ENCODE peak calls at places on chromosomes 11 and 22, in four cellular contexts. T, I, D and S are unnamed samples. For H3K27me3, the result is how much of the 10 kb centered on the place peaks cover.

GRCh38 chr11:26442131-26442530 is 110.2 kb downstream of the ANO3 start:
- DNase-seq in D (no peak), T (no peak), I (no peak), S (peak)

GRCh38 chr22:45208993-45209838 is 31.5 kb downstream of the KIAA0930 start:
- DNase-seq in D (peak), T (no peak), I (peak), S (peak)

GRCh38 chr22:38017272-38017920 is 33.0 kb upstream of the SOX10 start:
- DNase-seq in D (peak), I (peak), T (no peak), S (peak)

GRCh38 chr22:16961477-16962186 is 46.4 kb downstream of the GAB4 start:
- DNase-seq in I (no peak), T (no peak), D (no peak), S (no peak)

GRCh38 chr22:50280022-50280707 is 10.0 kb upstream of the MAPK11 start:
- DNase-seq in D (no peak), I (no peak), T (no peak), S (no peak)

GRCh38 chr22:24006207-24006913 is 1.1 kb upstream of the GSTT4 start:
- DNase-seq in I (no peak), D (no peak), T (no peak), S (no peak)

GRCh38 chr22:48251629-48252028 is 1489.2 kb downstream of the TBC1D22A start:
- DNase-seq in D (no peak), I (no peak), T (no peak), S (no peak)

GRCh38 chr11:10930961-10931760 is 73.3 kb upstream of the ZBED5 start:
- DNase-seq in I (peak), T (no peak), D (peak), S (peak)

DNA sequence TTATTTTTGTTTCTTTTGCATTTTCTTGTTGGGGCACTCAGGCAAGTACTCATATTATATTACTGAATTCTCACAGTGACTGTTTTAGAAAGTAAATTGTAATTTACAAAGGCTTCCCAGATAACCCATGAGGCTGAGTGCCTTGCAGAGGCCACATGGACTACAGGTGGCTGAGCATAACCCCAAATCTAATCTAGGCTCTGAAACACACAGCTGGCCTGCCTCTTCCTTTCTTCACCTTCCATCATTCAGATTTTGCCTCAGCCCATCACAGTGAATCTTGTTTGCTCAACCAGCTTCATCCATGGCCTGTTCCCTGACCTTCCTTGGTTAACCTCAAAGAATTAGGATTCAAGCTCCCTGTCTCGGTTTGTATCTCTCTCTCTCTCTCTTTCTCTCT is 78.5 kb upstream of the PRDM11 start:
- DNase-seq in I (no peak), D (no peak), T (no peak), S (no peak)
- H2AFZ ChIP-seq in I (no peak), D (no peak), T (no peak), S (no peak)

DNA sequence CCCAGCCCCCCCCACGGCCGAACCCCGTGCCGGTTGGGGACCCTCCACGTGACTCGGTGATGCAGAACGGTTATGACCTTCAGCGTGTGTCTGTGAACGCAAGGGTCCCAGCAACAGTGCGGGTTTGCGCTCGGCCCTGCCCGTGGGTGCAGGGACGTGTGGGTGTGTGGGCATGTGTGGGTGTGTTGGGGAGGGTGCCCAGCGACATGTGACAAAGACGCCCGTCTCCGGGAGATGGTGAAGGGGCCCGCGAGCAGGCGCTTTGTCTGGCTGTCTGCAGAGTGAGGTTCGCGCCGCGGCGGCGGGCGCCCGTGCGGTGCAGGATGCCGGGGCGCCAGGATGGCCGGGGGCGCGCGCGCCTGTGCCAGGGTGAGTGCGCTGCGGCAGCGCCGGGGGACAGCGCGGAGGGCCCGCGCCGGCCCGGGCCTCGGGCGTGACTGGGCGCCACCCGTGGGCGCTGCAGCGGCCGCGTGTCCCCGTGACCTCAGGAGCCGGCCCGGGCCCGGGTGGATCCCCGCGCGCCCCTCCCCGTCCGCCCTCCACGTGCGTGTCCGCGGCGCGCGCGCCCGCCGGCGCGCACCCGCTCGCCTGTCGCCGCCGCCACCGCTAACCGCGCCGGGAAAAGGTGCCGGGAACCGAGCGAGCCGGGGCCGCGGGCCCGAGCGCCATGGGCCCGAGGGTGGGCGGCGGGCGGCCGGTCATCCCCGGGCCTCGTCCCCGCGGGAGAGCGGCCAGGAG is at the start of gene LRFN4:
- DNase-seq in D (no peak), I (peak), T (no peak), S (peak)
- H3K27me3 ChIP-seq in D (under half), I (under half), T (under half), S (under half)

GRCh38 chr11:60840711-60841430 is 1.0 kb upstream of the CCDC86 start:
- DNase-seq in T (no peak), I (no peak), D (peak), S (peak)

GRCh38 chr11:60841797-60842687 is at the start of gene CCDC86:
- DNase-seq in I (peak), D (peak), T (peak), S (peak)

GRCh38 chr11:60844870-60845221 is 2.9 kb downstream of the CCDC86 start:
- DNase-seq in I (no peak), D (peak), T (no peak), S (no peak)

GRCh38 chr11:60844045-60844869 is 2.3 kb downstream of the CCDC86 start:
- DNase-seq in T (no peak), D (no peak), I (no peak), S (peak)

DNA sequence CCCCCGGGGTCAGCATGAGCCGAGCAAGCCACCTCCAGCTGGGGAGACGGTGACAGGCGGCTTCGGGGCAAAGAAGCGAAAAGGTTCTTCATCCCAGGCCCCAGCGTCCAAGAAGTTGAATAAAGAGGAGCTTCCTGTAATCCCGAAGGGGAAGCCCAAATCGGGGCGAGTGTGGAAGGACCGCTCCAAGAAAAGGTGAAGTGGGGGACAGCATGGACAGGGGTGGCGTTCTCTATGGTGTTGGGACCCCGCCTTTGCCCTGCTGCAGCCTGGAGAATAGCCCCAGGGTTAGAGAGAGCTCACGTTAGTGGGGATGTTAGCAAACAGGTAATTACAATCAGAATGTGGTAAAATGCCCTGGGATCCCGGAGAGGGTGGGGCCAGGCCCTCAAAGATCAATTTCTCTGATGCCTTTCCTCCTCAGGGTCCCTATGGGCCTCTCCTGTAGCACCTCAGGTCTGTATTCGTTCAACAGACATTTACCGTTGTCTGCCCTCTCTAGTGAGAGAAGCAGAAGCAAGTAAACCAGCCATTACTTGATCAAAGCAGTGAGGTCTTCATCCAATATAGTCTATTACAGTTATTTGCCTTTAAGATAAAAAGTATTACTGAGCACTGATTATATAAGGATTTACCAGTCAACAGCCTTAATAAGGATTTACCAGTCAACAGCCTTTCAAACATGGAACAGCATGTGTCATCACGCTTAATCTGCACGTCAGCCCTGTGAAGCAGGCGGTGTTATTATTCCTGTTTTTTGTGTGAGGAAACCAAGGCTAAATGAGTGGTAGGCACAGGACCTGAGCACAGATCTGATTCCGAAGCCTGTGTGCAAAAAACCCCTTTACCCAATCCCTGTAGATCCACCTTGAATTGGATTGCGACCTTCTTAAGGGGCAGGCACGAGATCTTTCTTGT is 1.0 kb downstream of the CCDC86 start:
- DNase-seq in I (no peak), T (no peak), D (peak), S (no peak)
- H2AFZ ChIP-seq in I (peak), T (no peak), D (no peak), S (no peak)

DNA sequence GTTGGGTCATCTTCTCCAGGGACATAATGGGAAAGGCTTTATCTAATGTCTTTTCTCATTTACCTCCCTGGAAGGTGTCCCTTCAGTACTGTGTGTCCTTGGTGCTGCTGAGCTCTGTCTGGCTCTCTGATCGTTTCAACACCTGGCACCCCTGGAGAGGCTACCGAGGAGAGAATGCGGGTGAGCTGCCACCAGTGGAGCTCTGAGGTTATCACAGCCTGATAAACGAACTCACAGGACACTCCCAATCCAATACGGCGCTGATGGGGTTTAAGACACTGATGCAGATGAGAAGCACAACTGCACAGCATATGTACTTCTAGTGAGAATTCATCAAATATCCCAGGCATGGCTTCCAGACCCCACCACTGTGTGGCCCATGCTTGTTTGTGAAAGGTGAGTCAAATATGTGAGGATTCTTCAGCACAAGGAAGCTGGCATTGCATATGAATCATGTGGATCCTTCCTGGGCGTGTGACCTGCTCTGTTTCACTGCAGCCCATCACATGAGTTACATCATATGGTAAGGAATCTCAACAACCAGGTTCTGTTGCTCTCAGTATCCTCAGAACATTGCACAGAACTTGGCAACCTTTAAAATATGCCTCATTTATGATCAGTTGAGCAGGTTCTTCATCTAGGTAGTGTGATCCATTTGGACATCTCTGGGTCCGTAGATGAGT is 34.8 kb upstream of the VWA5A start:
- DNase-seq in T (no peak), D (no peak), I (peak), S (no peak)
- H3K27me3 ChIP-seq in T (half or more), D (under half), I (under half), S (under half)

DNA sequence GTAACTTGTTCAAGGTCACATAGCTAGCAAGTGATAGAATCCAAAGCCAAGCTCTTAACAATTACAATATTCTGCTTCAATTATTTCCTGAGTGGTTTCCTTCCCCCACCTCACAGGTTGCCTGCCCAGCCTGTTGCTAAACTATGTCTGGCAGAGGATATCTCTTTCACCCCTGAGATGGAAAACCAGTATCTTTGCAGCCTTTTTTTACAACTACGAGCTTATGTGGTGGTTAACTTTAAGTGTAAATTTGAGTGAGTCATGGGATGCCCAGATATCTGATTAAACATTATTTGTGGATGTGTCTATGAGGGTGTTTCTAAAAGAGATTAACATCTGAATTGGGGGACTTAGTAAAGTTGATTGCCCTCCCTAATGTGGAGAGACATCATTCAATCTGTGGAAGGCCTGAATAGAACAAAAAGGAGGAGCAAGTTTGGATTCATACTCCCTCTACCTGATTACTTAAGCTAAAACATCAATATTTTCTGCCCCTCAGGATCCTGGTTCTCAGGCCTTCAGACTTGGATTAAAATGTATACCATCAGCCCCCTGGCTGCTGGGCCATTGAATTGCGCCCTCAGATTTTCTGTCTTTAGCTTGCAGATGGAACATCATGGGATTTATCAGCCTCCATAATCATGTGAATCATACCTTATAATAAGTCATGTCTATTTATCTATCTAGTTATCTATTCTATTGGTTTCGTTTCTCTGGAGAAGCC is 911.9 kb downstream of the METTL15 start:
- DNase-seq in T (peak), D (peak), I (peak), S (peak)
- H2AFZ ChIP-seq in T (peak), D (peak), I (no peak), S (no peak)

GRCh38 chr22:22390989-22391388 is 117.6 kb downstream of the ZNF280B start:
- DNase-seq in T (no peak), D (no peak), I (no peak), S (no peak)
- H3K27me3 ChIP-seq in T (under half), D (under half), I (under half), S (under half)